ENCODE peak calls at places on chromosomes 13 and 19, in eight cellular contexts. F, P, I, J, M, Y, E and C are unnamed samples.

GRCh38 chr19:55585658-55586339 is 5.2 kb upstream of the ZNF579 start:
- DNase-seq in F (peak), P (peak), I (peak), J (peak), M (peak), Y (peak), E (peak), C (no peak)

GRCh38 chr19:5172859-5173577 is 167.6 kb downstream of the PTPRS start:
- DNase-seq in F (peak), P (no peak), I (no peak), J (no peak), M (no peak), Y (peak), E (no peak), C (peak)

GRCh38 chr19:2977001-2977685 is at the start of gene TLE6:
- DNase-seq in F (peak), P (peak), I (peak), J (peak), M (peak), Y (peak), E (peak), C (peak)

GRCh38 chr13:112696869-112697465 is 7.1 kb downstream of the ATP11A start:
- DNase-seq in F (no peak), P (no peak), I (no peak), J (no peak), M (peak), Y (no peak), E (no peak), C (no peak)

GRCh38 chr13:69291292-69291906 is 816.2 kb upstream of the ATXN8OS start:
- DNase-seq in F (no peak), P (no peak), I (no peak), J (no peak), M (no peak), Y (no peak), E (no peak), C (no peak)

GRCh38 chr19:6639439-6639838 is 30.5 kb downstream of the TNFSF14 start:
- DNase-seq in F (no peak), P (no peak), I (no peak), J (no peak), M (no peak), Y (no peak), E (no peak), C (no peak)

GRCh38 chr19:45508931-45509691 is 1.8 kb downstream of the VASP start:
- DNase-seq in F (no peak), P (peak), I (peak), J (peak), M (peak), Y (peak), E (peak), C (peak)

GRCh38 chr13:94658926-94659649 is 53.3 kb downstream of the SOX21 start:
- DNase-seq in F (no peak), P (no peak), I (no peak), J (no peak), M (no peak), Y (no peak), E (no peak), C (no peak)

GRCh38 chr13:109309625-109310363 is 476.6 kb downstream of the IRS2 start:
- DNase-seq in F (no peak), P (no peak), I (no peak), J (no peak), M (no peak), Y (no peak), E (no peak), C (no peak)

GRCh38 chr19:47541507-47541906 is 26.6 kb upstream of the NAPA start:
- DNase-seq in F (no peak), P (no peak), I (no peak), J (no peak), M (no peak), Y (no peak), E (peak), C (no peak)

GRCh38 chr13:76289558-76289957 is 596.6 kb downstream of the KCTD12 start:
- DNase-seq in F (no peak), P (no peak), I (no peak), J (no peak), M (no peak), Y (no peak), E (no peak), C (no peak)

GRCh38 chr19:7004313-7004931 is 16.8 kb downstream of the MBD3L2B start:
- DNase-seq in F (no peak), P (peak), I (no peak), J (no peak), M (peak), Y (peak), E (peak), C (peak)

GRCh38 chr19:49403404-49404187 is 15.5 kb downstream of the KASH5 start:
- DNase-seq in F (no peak), P (no peak), I (no peak), J (no peak), M (peak), Y (no peak), E (peak), C (peak)

GRCh38 chr13:48125794-48126228 is 30.9 kb upstream of the MED4 start:
- DNase-seq in F (no peak), P (no peak), I (peak), J (peak), M (no peak), Y (peak), E (peak), C (no peak)

GRCh38 chr19:18150776-18151624 is 2.0 kb upstream of the PIK3R2 start:
- DNase-seq in F (no peak), P (no peak), I (no peak), J (no peak), M (no peak), Y (no peak), E (no peak), C (no peak)

GRCh38 chr19:49491804-49492572 is 4.2 kb upstream of the RPS11 start:
- DNase-seq in F (no peak), P (no peak), I (no peak), J (no peak), M (no peak), Y (no peak), E (no peak), C (no peak)

GRCh38 chr19:17097593-17098126 is 22.1 kb downstream of the MYO9B start:
- DNase-seq in F (no peak), P (no peak), I (no peak), J (no peak), M (no peak), Y (peak), E (peak), C (peak)

GRCh38 chr13:24276310-24276709 is 33.1 kb upstream of the C1QTNF9 start:
- DNase-seq in F (no peak), P (no peak), I (no peak), J (no peak), M (no peak), Y (no peak), E (no peak), C (no peak)

GRCh38 chr13:33229446-33230177 is 55.9 kb downstream of the STARD13 start:
- DNase-seq in F (no peak), P (no peak), I (peak), J (no peak), M (no peak), Y (peak), E (no peak), C (no peak)

GRCh38 chr13:113792821-113793717 is 34.0 kb downstream of the TMEM255B start:
- DNase-seq in F (no peak), P (no peak), I (no peak), J (no peak), M (no peak), Y (no peak), E (no peak), C (no peak)

DNA sequence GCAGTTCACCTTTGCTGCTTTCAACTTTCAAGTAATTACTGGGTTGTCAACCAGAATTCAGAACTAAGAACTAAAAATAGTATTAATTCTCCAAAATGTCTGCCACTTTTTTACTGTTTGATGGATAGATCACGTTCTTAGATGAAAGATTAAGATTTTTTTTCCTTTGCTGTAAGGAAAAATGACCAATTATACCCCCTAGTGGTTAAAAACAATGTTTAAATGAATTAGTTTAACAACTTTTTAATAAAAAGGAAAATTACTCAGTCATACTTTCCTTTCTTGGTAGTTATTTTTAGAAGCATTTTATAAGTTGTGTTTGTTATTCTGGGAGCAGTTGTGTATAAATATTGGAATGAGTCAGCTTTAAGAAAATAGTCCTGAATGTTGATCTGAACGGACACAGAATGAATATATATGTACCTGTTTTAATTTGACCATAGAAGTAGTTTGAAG is 4.6 kb downstream of the TM9SF2 start:
- DNase-seq in F (no peak), P (no peak), I (no peak), J (no peak), M (no peak), Y (peak), E (no peak), C (peak)
- TF ChIP-seq CTCF in F (peak), P (peak), I (peak), J (no peak), M (peak), Y (peak), E (peak), C (peak)

GRCh38 chr13:82615043-82615442 is 1267.2 kb downstream of the SLITRK1 start:
- DNase-seq in F (no peak), P (no peak), I (no peak), J (no peak), M (no peak), Y (no peak), E (no peak), C (no peak)
- TF ChIP-seq CTCF in F (no peak), P (no peak), I (no peak), J (no peak), M (no peak), Y (no peak), E (no peak), C (no peak)

DNA sequence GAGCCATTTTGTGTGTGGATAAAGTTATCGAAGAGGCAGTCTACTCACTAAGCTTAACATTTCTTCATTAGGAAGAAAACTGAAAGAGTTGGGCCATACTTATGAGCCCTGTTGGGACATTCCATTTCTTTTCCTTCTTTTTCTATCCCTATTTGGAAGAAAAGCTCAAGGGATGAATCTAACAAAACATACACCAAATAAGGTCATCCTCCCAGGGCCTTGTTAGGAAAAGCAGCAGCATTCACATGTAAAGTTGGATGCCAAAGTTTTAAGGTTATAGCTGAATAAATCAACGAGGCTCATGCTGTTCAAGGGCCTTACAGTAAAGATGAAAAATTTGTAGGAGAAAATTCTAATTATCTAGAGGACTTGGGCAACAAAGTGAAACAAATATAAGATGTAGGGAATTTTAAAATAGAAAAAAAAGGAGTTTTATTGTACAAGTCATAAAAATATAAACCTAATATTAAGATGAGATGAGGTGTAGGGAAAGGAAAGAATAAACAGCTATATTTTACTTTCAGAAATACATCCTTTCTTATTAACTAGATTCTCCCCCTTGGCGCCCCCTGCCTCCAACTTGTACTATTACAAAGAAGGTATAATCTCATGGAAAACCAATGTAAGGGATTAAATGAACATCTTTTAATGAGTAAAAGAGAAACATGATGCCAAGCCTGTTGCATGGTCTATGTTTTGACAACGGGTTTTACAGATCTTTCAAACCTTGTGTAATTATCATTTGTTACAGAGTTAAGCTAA is 160.4 kb downstream of the PCDH20 start:
- DNase-seq in F (no peak), P (peak), I (no peak), J (no peak), M (peak), Y (no peak), E (peak), C (peak)
- TF ChIP-seq CTCF in F (no peak), P (peak), I (no peak), J (no peak), M (peak), Y (no peak), E (peak), C (peak)

GRCh38 chr13:36848228-36848982 is 29.4 kb downstream of the RFXAP start:
- DNase-seq in F (no peak), P (no peak), I (no peak), J (no peak), M (peak), Y (no peak), E (no peak), C (peak)
- TF ChIP-seq CTCF in F (peak), P (peak), I (peak), J (no peak), M (peak), Y (peak), E (no peak), C (no peak)

GRCh38 chr19:1383014-1383310 is 745 bp upstream of the NDUFS7 start:
- DNase-seq in F (no peak), P (no peak), I (no peak), J (no peak), M (no peak), Y (no peak), E (no peak), C (no peak)
- TF ChIP-seq CTCF in F (no peak), P (peak), I (no peak), J (no peak), M (no peak), Y (no peak), E (no peak), C (peak)

DNA sequence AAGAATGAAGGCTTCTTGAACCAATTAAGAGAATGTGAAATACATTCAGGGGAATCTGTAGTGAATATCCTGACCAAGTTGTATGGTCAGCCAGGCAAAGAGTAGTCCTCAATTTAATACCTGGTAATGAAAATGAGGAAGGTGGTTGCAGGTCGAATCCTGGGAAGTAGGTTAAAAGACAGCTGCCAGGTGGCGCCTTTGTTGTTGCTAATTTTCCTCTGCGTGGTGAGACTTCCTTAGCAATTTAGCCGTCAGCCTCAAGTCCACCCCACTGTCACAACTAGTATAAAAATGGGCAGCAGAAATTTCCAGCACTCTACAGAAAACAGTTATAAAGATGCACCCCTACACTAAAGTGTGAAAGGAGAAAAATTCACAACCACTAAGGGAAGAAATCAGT is 235.7 kb downstream of the NHLRC3 start:
- DNase-seq in F (no peak), P (no peak), I (no peak), J (no peak), M (peak), Y (peak), E (peak), C (peak)
- TF ChIP-seq CTCF in F (peak), P (no peak), I (peak), J (peak), M (peak), Y (peak), E (peak), C (peak)